ENCODE peak calls at places on chromosome 6, in seven cellular contexts. D is HCT116, V is AG10803, K is lower leg skin, B is colonic mucosa, U is fibroblast of the aortic adventitia, Q is fibroblast of mammary gland. E is an unnamed sample.

GRCh38 chr6:109916759-109917158 is 61.4 kb upstream of the GPR6 start:
- DNase-seq in D (no peak), V (no peak), K (no peak), B (no peak), U (no peak), Q (no peak), E (no peak)

GRCh38 chr6:111566873-111567517 is 38.7 kb downstream of the TRAF3IP2 start:
- DNase-seq in D (no peak), V (no peak), K (no peak), B (no peak), U (no peak), Q (no peak), E (no peak)

GRCh38 chr6:155171109-155171746 is 92.6 kb upstream of the CLDN20 start:
- DNase-seq in D (peak), V (peak), K (peak), B (no peak), U (peak), Q (peak), E (peak)

GRCh38 chr6:162404926-162405325 is 322.6 kb downstream of the PRKN start:
- DNase-seq in D (no peak), V (no peak), K (no peak), B (no peak), U (no peak), Q (no peak), E (peak)

GRCh38 chr6:169684056-169684455 is 17.8 kb downstream of the WDR27 start:
- DNase-seq in D (no peak), V (no peak), K (no peak), B (no peak), U (no peak), Q (no peak), E (no peak)

GRCh38 chr6:4055420-4056041 is 23.4 kb downstream of the FAM217A start:
- DNase-seq in D (peak), V (peak), K (no peak), B (no peak), U (peak), Q (peak), E (peak)

GRCh38 chr6:55433446-55434130 is 106.3 kb downstream of the GFRAL start:
- DNase-seq in D (no peak), V (peak), K (no peak), B (no peak), U (peak), Q (peak), E (peak)

GRCh38 chr6:134464690-134465411 is 146.9 kb upstream of the SGK1 start:
- DNase-seq in D (no peak), V (peak), K (no peak), B (no peak), U (peak), Q (peak), E (peak)

GRCh38 chr6:167140589-167141474 is 16.9 kb downstream of the GPR31 start:
- DNase-seq in D (no peak), V (no peak), K (no peak), B (no peak), U (no peak), Q (no peak), E (peak)

GRCh38 chr6:170553686-170554085 is 483 bp upstream of the TBP start:
- DNase-seq in D (no peak), V (peak), K (no peak), B (no peak), U (peak), Q (peak), E (no peak)

GRCh38 chr6:154921482-154921881 is 73.6 kb upstream of the TIAM2 start:
- DNase-seq in D (no peak), V (no peak), K (peak), B (no peak), U (no peak), Q (no peak), E (no peak)

GRCh38 chr6:29528300-29528931 is 31.1 kb downstream of the UBD start:
- DNase-seq in D (no peak), V (no peak), K (no peak), B (no peak), U (no peak), Q (no peak), E (no peak)

GRCh38 chr6:75334266-75335040 is 49.9 kb upstream of the TMEM30A start:
- DNase-seq in D (no peak), V (peak), K (no peak), B (no peak), U (peak), Q (peak), E (peak)

GRCh38 chr6:116011520-116011919 is 49.2 kb downstream of the FRK start:
- DNase-seq in D (peak), V (no peak), K (no peak), B (peak), U (no peak), Q (no peak), E (no peak)

GRCh38 chr6:116010400-116011095 is 50.1 kb downstream of the FRK start:
- DNase-seq in D (peak), V (peak), K (peak), B (peak), U (peak), Q (peak), E (peak)

GRCh38 chr6:116012471-116012949 is 48.2 kb downstream of the FRK start:
- DNase-seq in D (no peak), V (no peak), K (no peak), B (no peak), U (peak), Q (no peak), E (peak)

GRCh38 chr6:116012966-116013365 is 47.7 kb downstream of the FRK start:
- DNase-seq in D (no peak), V (no peak), K (no peak), B (no peak), U (no peak), Q (no peak), E (peak)

DNA sequence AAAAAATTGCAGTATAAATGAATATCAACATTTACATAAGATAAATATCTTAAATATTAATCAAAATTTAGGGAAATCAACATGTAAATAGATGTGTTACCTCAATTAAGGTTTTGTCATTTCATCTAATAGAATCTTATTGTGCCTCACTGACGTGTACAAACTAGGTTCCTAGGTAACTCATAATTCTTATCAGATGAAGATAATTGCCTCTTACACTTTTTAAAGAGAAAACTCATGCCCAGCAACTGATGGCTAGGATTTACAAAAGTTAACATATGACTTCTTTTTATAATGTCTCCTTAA is 49.6 kb downstream of the FRK start:
- DNase-seq in D (no peak), V (no peak), K (no peak), B (no peak), U (no peak), Q (no peak), E (peak)
- TF ChIP-seq CTCF in D (peak), V (no peak), K (no peak), B (peak), U (no peak), Q (no peak), E (no peak)

DNA sequence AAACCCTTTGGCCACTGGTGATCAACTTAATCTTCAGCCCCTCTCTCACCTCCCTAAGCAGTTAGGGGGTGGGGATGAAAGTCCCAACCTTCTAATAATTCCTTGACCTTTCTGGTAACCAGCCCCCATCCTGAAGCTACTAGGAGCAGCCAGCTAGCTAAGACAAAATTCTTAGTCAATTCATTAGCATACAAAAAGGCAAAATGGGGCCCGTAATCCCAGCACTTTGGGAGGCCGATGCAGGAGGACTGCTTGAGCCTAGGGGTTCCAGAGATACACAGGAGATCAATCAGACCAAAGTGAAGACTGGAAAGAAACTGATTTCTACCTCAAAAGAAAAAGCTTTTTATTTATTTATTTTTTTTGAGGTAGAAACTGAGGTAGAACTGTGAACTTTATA is 1.8 kb downstream of the ASCC3 start:
- DNase-seq in D (no peak), V (no peak), K (no peak), B (no peak), U (no peak), Q (no peak), E (no peak)
- H3K4me3 ChIP-seq in D (no peak), V (no peak), K (no peak), B (no peak), U (peak), Q (peak), E (no peak)

DNA sequence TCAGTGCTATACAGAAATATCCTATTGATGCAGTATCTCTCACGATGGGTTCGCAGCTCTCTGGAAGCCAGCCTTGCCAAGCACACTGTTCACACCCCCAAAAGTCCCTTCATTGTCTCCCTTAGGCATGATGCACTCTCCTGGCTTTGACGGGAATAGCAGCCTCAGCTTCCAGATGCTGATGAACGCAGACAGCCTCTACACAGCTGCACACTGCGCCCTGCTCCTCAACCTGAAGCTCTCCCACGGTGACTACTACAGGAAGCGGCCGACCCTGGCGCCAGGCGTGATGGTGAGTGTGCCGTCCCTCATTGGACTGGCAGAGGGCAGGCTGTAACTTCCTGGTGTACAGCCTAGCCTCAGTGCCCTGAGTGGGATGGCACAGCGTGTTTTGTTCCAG is 60.0 kb upstream of the PBOV1 start:
- DNase-seq in D (no peak), V (peak), K (no peak), B (no peak), U (peak), Q (peak), E (peak)
- TF ChIP-seq CTCF in D (no peak), V (peak), K (no peak), B (no peak), U (peak), Q (peak), E (peak)

DNA sequence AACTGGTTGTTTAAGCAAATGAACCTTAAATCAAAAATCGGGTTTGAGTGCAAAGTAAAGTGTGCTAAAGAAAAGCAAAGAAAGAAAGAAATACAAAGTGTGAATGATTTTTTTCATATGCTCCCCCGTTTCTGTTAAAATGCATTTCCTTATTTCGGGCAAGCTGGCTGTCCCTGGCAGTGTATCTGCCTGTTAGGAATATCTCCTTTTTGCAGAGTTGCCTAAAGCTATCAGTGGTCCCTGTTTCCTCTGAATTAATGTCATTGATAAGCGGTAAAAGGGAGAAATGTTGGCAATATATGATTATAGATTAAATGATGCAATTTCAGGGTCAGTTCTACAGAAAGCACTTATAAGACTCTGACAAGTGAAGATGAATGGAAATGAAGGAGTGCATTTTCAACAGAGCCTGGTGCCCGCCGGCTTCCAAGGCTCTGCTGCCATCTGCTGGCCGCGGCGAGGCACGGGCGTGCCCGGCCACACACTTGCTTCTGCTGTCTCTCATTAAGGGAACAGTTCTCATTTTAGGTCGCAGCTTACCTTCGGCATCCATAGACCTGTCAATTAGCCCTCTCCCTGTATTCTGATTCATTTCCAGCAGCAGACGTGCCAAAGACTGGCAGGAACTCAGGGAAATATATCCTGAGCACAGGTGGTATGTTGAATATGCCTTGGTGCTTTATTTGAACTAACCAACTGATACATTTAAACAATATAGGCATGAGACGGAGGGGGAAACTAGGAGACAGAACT is 381.9 kb downstream of the C6orf118 start:
- DNase-seq in D (peak), V (peak), K (peak), B (peak), U (peak), Q (peak), E (peak)
- H3K4me3 ChIP-seq in D (no peak), V (peak), K (no peak), B (no peak), U (no peak), Q (no peak), E (peak)

GRCh38 chr6:95768539-95768938 is 191.2 kb downstream of the MANEA start:
- DNase-seq in D (no peak), V (no peak), K (no peak), B (no peak), U (no peak), Q (no peak), E (no peak)
- TF ChIP-seq CTCF in D (no peak), V (no peak), K (no peak), B (no peak), U (no peak), Q (no peak), E (no peak)

GRCh38 chr6:129866256-129866655 is 5.1 kb upstream of the TMEM244 start:
- DNase-seq in D (no peak), V (no peak), K (no peak), B (no peak), U (no peak), Q (no peak), E (no peak)
- H3K4me3 ChIP-seq in D (no peak), V (no peak), K (no peak), B (no peak), U (no peak), Q (no peak), E (no peak)

DNA sequence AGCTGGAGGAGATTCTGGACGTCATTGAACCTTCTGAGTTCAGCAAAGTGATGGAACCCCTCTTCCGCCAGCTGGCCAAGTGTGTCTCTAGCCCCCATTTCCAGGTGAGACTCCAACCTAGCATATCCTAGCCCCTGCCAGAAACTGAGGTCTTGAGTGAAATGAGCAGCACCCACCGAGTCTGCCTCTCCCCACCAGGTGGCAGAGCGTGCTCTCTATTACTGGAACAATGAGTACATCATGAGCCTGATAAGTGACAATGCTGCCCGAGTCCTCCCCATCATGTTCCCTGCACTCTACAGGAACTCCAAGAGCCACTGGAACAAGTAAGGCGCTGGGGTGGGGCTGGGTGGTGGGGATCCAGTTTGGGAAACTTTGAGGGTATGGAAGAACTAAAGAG is 4.6 kb downstream of the MEA1 start:
- DNase-seq in D (no peak), V (peak), K (no peak), B (no peak), U (peak), Q (peak), E (peak)
- TF ChIP-seq CTCF in D (no peak), V (peak), K (no peak), B (peak), U (peak), Q (peak), E (peak)

E was measured in astrocyte of the spinal cord.